ENCODE peak calls at places on chromosomes 11 and 22, in eight cellular contexts. K, R, Z, E, T, F, M and X are unnamed samples.

GRCh38 chr11:117409511-117409910 is 81.9 kb downstream of the CEP164 start:
- DNase-seq in K (no peak), R (no peak), Z (no peak), E (no peak), T (no peak), F (no peak), M (no peak), X (no peak)

GRCh38 chr11:61000426-61000825 is 28.9 kb downstream of the CD6 start:
- DNase-seq in K (no peak), R (no peak), Z (no peak), E (no peak), T (no peak), F (no peak), M (no peak), X (no peak)

GRCh38 chr11:68122936-68123539 is 1.9 kb upstream of the CHKA start:
- DNase-seq in K (peak; percentile 85), R (peak; percentile 94), Z (no peak), E (no peak), T (no peak), F (no peak), M (no peak), X (no peak)

GRCh38 chr11:102116453-102117205 is 6.4 kb downstream of the YAP1 start:
- DNase-seq in K (no peak), R (no peak), Z (no peak), E (no peak), T (no peak), F (no peak), M (no peak), X (no peak)

GRCh38 chr11:74443071-74443864 is 24.1 kb downstream of the KCNE3 start:
- DNase-seq in K (peak; percentile 69), R (peak; percentile 22), Z (no peak), E (no peak), T (no peak), F (no peak), M (no peak), X (no peak)

GRCh38 chr11:2397005-2397404 is 3.5 kb upstream of the TSSC4 start:
- DNase-seq in K (no peak), R (no peak), Z (no peak), E (no peak), T (no peak), F (no peak), M (no peak), X (no peak)

GRCh38 chr11:125287467-125288232 is 123.1 kb downstream of the PKNOX2 start:
- DNase-seq in K (no peak), R (no peak), Z (no peak), E (no peak), T (no peak), F (no peak), M (no peak), X (no peak)

GRCh38 chr22:43637267-43637666 is 174.8 kb downstream of the EFCAB6 start:
- DNase-seq in K (no peak), R (no peak), Z (no peak), E (no peak), T (no peak), F (no peak), M (no peak), X (no peak)

GRCh38 chr11:1157645-1158591 is at the start of gene MUC5AC:
- DNase-seq in K (peak; percentile 15), R (no peak), Z (no peak), E (peak; percentile 29), T (no peak), F (no peak), M (no peak), X (no peak)

GRCh38 chr11:45168366-45169130 is 22.1 kb downstream of the PRDM11 start:
- DNase-seq in K (no peak), R (no peak), Z (no peak), E (no peak), T (no peak), F (no peak), M (no peak), X (no peak)

GRCh38 chr11:123166095-123166559 is 28.9 kb downstream of the CLMP start:
- DNase-seq in K (peak; percentile 53), R (no peak), Z (no peak), E (peak; percentile 53), T (no peak), F (no peak), M (no peak), X (no peak)

GRCh38 chr22:20606041-20606783 is 98.8 kb downstream of the MED15 start:
- DNase-seq in K (peak; percentile 64), R (peak; percentile 58), Z (no peak), E (peak; percentile 84), T (peak; percentile 55), F (peak; percentile 40), M (peak; percentile 44), X (peak; percentile 10)